ENCODE peak calls at places on chromosome 17, in five cellular contexts. E, W, P, O and N are unnamed samples. For H3K4me1, the result is how much of the 10 kb centered on the place peaks cover.

GRCh38 chr17:41140360-41141132 is at the start of gene KRTAP4-6:
- DNase-seq in E (no peak), P (peak), W (peak), O (no peak), N (no peak)

GRCh38 chr17:11999715-12000114 is 2.4 kb upstream of the ZNF18 start:
- DNase-seq in W (no peak), E (no peak), P (no peak), O (no peak), N (no peak)

GRCh38 chr17:34765291-34765690 is 185.9 kb downstream of the TMEM132E start:
- DNase-seq in P (no peak), E (no peak), W (no peak), O (no peak), N (no peak)

GRCh38 chr17:67441052-67441738 is 64.1 kb downstream of the PITPNC1 start:
- DNase-seq in W (no peak), P (peak), O (peak), E (no peak), N (peak)

GRCh38 chr17:36972186-36972686 is 23.5 kb downstream of the AATF start:
- DNase-seq in O (no peak), E (no peak), P (no peak), W (no peak), N (no peak)

GRCh38 chr17:68248199-68248825 is 469 bp downstream of the AMZ2 start:
- DNase-seq in W (no peak), P (no peak), E (no peak), O (no peak), N (peak)

GRCh38 chr17:36597866-36598777 is 3.3 kb upstream of the MRM1 start:
- DNase-seq in O (no peak), W (no peak), E (peak), P (no peak), N (no peak)

GRCh38 chr17:7330099-7331015 is 1.2 kb upstream of the NEURL4 start:
- DNase-seq in P (peak), W (no peak), E (peak), O (peak), N (peak)

DNA sequence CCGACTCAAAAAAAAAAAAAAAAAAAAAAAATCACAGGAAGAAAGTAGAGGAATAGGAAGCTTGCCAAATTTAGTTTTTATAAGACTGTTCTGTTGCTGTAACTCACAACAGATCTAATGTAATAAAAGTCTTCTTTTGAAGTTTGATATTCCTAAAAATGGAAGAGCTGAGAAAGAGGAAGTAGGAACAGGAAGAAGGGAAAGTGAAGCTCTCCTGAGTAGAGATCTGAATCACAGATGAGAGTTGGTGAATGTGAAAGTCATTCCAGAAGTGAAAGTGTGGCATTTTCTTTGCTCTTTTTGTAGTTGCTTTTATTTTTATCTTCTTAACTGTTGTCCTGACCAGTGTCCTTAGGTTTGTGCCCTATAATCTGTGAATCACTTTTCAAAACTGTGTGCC is 2.1 kb downstream of the NMT1 start:
- DNase-seq in O (no peak), P (no peak), E (no peak), W (no peak), N (no peak)
- H3K4me1 ChIP-seq in O (half or more), P (under half), E (half or more), W (under half), N (under half)

GRCh38 chr17:82457790-82458129 is 781 bp upstream of the NARF start:
- DNase-seq in O (no peak), W (peak), E (no peak), P (no peak), N (no peak)

GRCh38 chr17:82458885-82459424 is 414 bp downstream of the NARF start:
- DNase-seq in W (no peak), P (no peak), E (no peak), O (peak), N (no peak)

GRCh38 chr17:82458130-82458884 is at the start of gene NARF:
- DNase-seq in O (peak), W (peak), E (peak), P (peak), N (peak)

GRCh38 chr17:82461827-82462524 is 3.4 kb downstream of the NARF start:
- DNase-seq in E (no peak), W (no peak), O (no peak), P (no peak), N (no peak)

DNA sequence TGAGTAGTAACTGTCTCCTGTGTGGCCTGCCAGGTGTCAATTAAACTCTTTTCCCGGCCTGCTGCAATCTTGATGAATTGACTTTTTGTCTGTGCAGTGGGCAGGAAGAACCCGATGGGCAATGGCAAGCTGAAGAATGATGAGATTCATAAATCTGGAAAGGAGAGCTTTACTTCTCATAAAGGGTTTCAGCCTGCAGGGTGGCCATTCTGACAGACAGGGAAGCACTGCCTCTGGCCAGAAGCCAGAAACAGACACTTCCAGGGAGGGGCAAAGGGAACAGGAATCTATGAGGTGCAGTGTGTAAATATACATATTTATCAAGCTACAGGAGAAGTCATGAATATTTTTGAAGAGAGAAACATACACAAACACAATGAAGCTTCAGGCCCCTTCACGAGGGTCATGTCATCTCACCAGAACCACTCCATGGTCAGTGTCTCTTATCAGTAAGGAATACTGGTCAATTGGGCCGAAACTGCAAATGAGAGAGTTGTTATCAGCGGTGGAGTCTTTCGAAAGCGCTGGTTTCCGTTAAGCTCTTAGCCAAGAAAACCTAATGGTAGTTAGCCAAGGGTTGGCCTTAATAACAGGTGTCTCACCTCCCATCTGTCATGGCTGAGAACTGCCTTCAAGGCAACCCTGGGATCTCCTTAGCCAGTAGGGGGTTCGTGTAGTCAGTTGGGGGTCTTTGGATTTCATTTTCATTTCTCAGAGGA is 1.3 kb upstream of the NARF start:
- DNase-seq in W (no peak), O (peak), E (no peak), P (no peak), N (no peak)
- H3K4me3 ChIP-seq in W (peak), O (no peak), E (peak), P (peak), N (peak)

GRCh38 chr17:55157165-55157564 is 107.6 kb upstream of the HLF start:
- DNase-seq in E (no peak), O (no peak), W (no peak), P (no peak), N (no peak)

GRCh38 chr17:55158439-55158838 is 106.3 kb upstream of the HLF start:
- DNase-seq in O (no peak), E (no peak), W (no peak), P (peak), N (no peak)

GRCh38 chr17:55161935-55162555 is 102.7 kb upstream of the HLF start:
- DNase-seq in P (peak), W (no peak), O (no peak), E (no peak), N (no peak)

GRCh38 chr17:55160501-55160900 is 104.3 kb upstream of the HLF start:
- DNase-seq in O (no peak), P (no peak), W (no peak), E (no peak), N (no peak)

DNA sequence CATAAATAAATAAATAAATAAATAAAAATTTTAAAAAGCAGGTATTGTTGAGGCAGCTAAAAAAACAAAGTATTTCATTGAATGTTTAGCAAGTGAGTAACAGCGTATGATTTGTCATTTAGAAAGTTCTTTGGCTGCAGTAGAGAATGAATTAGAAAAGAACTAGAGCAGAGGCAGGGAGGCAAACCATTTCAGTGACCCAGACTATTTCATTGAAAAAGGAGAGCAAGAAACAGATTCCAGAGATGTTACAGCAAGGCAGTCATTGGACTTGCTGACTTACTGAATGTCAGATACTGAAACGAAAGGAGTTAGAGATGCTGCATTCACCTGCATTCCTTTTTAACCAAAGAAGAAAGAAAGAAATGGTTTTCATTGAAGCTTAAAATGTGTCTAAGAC is 105.5 kb upstream of the HLF start:
- DNase-seq in W (no peak), O (no peak), P (no peak), E (no peak), N (no peak)
- H3K4me1 ChIP-seq in W (under half), O (under half), P (under half), E (under half), N (under half)

DNA sequence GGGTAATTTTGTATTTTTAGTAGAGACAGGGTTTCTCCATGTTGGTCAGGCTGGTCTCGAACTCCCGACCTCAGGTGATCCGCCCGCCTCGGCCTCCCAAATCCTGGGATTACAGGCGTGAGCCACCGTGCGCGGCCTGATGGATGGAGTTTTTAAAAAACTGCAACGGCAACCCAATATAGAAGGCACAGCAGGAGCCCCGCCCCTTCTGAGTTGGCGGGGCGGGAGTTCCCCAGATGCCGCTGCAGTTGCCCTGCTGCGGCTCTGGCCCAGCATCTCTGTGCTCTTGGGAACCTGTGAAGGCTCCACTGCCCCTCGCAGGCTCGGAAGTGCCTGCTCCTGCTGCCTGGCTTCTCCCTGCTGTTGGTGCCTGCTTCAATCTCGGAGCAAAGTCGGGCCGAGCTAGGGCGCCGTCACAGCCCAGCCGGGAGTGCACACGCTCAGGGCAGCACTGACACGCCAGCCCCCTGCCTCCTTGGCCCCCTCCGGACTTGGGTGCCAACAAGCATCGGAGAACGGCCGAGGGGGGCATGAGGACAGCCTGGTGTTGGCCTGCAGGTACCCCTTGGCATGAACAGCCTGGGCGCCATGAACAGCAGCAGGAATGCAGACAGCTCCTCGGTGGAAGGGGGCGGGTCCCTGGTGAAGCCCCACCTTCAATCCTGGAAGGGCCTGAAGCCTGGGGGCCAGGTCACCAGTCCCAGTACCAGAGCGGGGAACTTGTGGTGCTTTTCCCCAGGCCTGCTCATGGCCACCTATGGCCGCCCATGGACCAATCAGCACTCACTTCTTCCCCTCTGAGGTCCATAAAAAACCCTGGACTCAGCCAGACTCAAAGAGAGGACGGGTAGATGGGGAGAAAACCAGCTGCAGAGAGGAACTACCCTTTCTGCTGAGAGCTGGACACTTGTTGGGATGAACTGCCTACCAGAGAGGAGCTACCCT is 2.3 kb upstream of the NT5M start:
- DNase-seq in O (peak), P (peak), W (peak), E (peak), N (peak)
- H3K4me3 ChIP-seq in O (no peak), P (peak), W (peak), E (peak), N (peak)

DNA sequence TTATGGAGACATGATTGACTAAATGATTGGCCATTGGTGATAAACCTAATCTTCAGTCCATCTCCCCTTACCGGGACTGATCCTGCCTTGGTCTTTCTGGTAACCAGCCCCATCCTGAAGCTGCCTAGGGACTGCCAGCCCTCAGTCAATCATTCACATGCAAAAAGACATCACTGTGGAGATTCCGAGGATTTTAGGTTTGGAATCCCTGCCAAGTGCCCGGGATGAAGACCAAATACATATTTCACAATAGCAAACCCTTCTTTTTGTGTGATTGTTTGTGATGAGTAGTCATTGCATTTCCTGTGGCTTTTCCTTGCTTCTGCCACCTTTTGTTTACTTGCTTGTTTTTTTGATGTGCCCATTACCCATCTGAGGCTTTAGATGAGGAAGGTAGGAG is 44.0 kb downstream of the EPN2 start:
- DNase-seq in P (no peak), W (no peak), E (no peak), O (no peak), N (no peak)
- H3K4me1 ChIP-seq in P (under half), W (under half), E (under half), O (under half), N (under half)

DNA sequence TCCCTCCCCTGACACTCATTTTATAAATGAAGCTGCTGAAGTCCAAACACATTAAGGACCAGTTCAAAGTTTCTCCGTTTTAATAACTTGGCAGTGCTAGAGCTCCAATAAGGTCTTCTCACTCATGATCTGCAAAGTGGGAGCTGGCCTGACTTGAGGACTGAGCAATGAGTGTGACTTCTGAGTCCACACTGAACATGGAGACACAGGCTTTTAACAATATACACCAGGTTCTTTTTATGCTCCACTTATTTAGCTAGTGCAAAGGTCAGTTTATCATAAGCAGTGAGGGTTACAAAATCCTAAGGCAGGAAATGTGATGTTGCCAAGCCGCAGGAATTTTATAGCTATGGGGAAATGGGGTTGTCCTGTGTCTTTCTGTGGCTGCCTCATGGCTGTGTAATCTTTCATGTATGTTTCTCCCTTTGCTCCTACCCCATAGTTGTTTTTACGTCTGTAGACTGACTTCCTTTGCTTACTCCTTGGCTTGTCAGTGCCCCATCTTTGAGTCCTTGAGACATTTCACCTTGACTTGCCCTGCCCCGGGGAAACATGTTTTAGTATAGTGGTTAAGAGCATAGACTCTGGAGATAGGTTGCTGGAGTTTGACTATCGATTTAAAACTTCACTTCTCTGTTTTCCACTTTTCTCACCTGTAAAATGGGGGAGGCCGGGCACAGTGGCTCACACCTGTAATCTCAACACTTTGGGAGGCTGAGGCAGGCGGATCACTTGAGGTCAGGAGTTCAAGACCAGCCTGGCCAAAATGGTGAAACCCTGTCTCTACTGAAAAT is 12.2 kb upstream of the MMD start:
- DNase-seq in E (no peak), P (peak), O (no peak), W (no peak), N (no peak)
- H3K4me3 ChIP-seq in E (no peak), P (peak), O (no peak), W (no peak), N (no peak)

GRCh38 chr17:50863931-50864330 is 2.2 kb downstream of the TOB1 start:
- DNase-seq in P (no peak), O (no peak), E (no peak), W (no peak), N (no peak)
- H3K4me1 ChIP-seq in P (under half), O (under half), E (under half), W (under half), N (half or more)

GRCh38 chr17:32160526-32160925 is 18.2 kb downstream of the RHOT1 start:
- DNase-seq in P (no peak), W (no peak), O (no peak), E (no peak), N (no peak)
- H3K4me3 ChIP-seq in P (no peak), W (no peak), O (no peak), E (no peak), N (no peak)